ENCODE peak calls at places on chromosomes 7 and 10, in six cellular contexts. D, A, F, Q, U and W are unnamed samples.

GRCh38 chr7:38463277-38464224 is 167.6 kb downstream of the AMPH start:
- DNase-seq in D (peak), A (peak), F (no peak), Q (peak), U (peak), W (no peak)

GRCh38 chr7:20513897-20514296 is 101.6 kb upstream of the ABCB5 start:
- DNase-seq in D (no peak), A (no peak), F (no peak), Q (no peak), U (no peak), W (no peak)

GRCh38 chr10:17430647-17431355 is 23.6 kb downstream of the ST8SIA6 start:
- DNase-seq in D (peak), A (peak), F (peak), Q (peak), U (peak), W (peak)

GRCh38 chr10:105769248-105770184 is 1128.4 kb downstream of the SORCS3 start:
- DNase-seq in D (no peak), A (no peak), F (no peak), Q (no peak), U (no peak), W (no peak)

GRCh38 chr7:151796091-151796870 is 80.6 kb downstream of the PRKAG2 start:
- DNase-seq in D (no peak), A (no peak), F (no peak), Q (no peak), U (peak), W (peak)

GRCh38 chr10:122282253-122282671 is 11.2 kb downstream of the BTBD16 start:
- DNase-seq in D (peak), A (no peak), F (no peak), Q (no peak), U (no peak), W (peak)

GRCh38 chr7:134548877-134549276 is at the start of gene AKR1B15:
- DNase-seq in D (no peak), A (no peak), F (no peak), Q (no peak), U (peak), W (no peak)

GRCh38 chr10:120999868-121000267 is 148.7 kb downstream of the WDR11 start:
- DNase-seq in D (no peak), A (no peak), F (peak), Q (no peak), U (no peak), W (no peak)

GRCh38 chr7:113731571-113731970 is 187.2 kb downstream of the PPP1R3A start:
- DNase-seq in D (no peak), A (no peak), F (no peak), Q (no peak), U (no peak), W (no peak)

GRCh38 chr10:59622320-59622901 is 87.2 kb downstream of the SLC16A9 start:
- DNase-seq in D (peak), A (peak), F (peak), Q (peak), U (no peak), W (no peak)

GRCh38 chr7:125775319-125775718 is 845.7 kb upstream of the POT1 start:
- DNase-seq in D (no peak), A (no peak), F (no peak), Q (no peak), U (no peak), W (no peak)

GRCh38 chr7:98133181-98133580 is 26.5 kb downstream of the LMTK2 start:
- DNase-seq in D (peak), A (no peak), F (peak), Q (no peak), U (no peak), W (no peak)

GRCh38 chr7:159143780-159144755 is 599 bp downstream of the VIPR2 start:
- DNase-seq in D (no peak), A (no peak), F (no peak), Q (peak), U (peak), W (no peak)

GRCh38 chr10:78913219-78914059 is 155.3 kb upstream of the ZMIZ1 start:
- DNase-seq in D (no peak), A (peak), F (peak), Q (no peak), U (peak), W (no peak)

GRCh38 chr7:116552616-116553015 is 27.8 kb downstream of the CAV1 start:
- DNase-seq in D (no peak), A (no peak), F (no peak), Q (no peak), U (no peak), W (no peak)

GRCh38 chr10:11397980-11398580 is 213.4 kb downstream of the USP6NL start:
- DNase-seq in D (no peak), A (peak), F (no peak), Q (no peak), U (peak), W (no peak)

GRCh38 chr7:150665075-150665794 is 20.3 kb upstream of the GIMAP2 start:
- DNase-seq in D (no peak), A (no peak), F (no peak), Q (no peak), U (no peak), W (no peak)

GRCh38 chr7:140923358-140924006 is 1.2 kb downstream of the BRAF start:
- DNase-seq in D (peak), A (no peak), F (peak), Q (no peak), U (no peak), W (no peak)

GRCh38 chr7:128268233-128268632 is 27.2 kb downstream of the LEP start:
- DNase-seq in D (no peak), A (no peak), F (no peak), Q (no peak), U (no peak), W (no peak)

GRCh38 chr7:128266891-128267839 is 26.1 kb downstream of the LEP start:
- DNase-seq in D (peak), A (peak), F (no peak), Q (peak), U (peak), W (no peak)

GRCh38 chr7:128271471-128272454 is 30.7 kb downstream of the LEP start:
- DNase-seq in D (no peak), A (no peak), F (no peak), Q (no peak), U (no peak), W (no peak)

GRCh38 chr7:128274246-128274889 is 33.3 kb downstream of the LEP start:
- DNase-seq in D (no peak), A (no peak), F (no peak), Q (no peak), U (no peak), W (no peak)

GRCh38 chr7:128270799-128271411 is 29.8 kb downstream of the LEP start:
- DNase-seq in D (no peak), A (no peak), F (no peak), Q (no peak), U (no peak), W (no peak)
- TF ChIP-seq CTCF in D (peak), A (no peak), F (no peak), Q (no peak), U (no peak), W (no peak)

GRCh38 chr10:21943633-21944265 is 59.8 kb downstream of the DNAJC1 start:
- DNase-seq in D (no peak), A (no peak), F (no peak), Q (no peak), U (no peak), W (no peak)
- H3K27ac ChIP-seq in D (no peak), A (no peak), F (no peak), Q (no peak), U (no peak), W (no peak)

GRCh38 chr7:149322737-149323136 is 60.7 kb downstream of the ZNF783 start:
- DNase-seq in D (no peak), A (no peak), F (no peak), Q (no peak), U (no peak), W (no peak)
- H3K4me3 ChIP-seq in D (no peak), A (no peak), F (no peak), Q (no peak), U (no peak), W (no peak)

GRCh38 chr7:121609208-121609607 is 213.1 kb upstream of the FAM3C start:
- DNase-seq in D (no peak), A (no peak), F (no peak), Q (no peak), U (no peak), W (no peak)

GRCh38 chr7:121604627-121605296 is 208.7 kb upstream of the FAM3C start:
- DNase-seq in D (peak), A (no peak), F (no peak), Q (no peak), U (no peak), W (no peak)

GRCh38 chr7:121608785-121609184 is 212.7 kb upstream of the FAM3C start:
- DNase-seq in D (no peak), A (peak), F (no peak), Q (no peak), U (no peak), W (no peak)

GRCh38 chr7:121603886-121604285 is 207.8 kb upstream of the FAM3C start:
- DNase-seq in D (no peak), A (no peak), F (no peak), Q (no peak), U (no peak), W (no peak)

GRCh38 chr7:121605297-121605640 is 209.2 kb upstream of the FAM3C start:
- DNase-seq in D (peak), A (no peak), F (no peak), Q (no peak), U (no peak), W (no peak)
- TF ChIP-seq CTCF in D (peak), A (no peak), F (no peak), Q (no peak), U (no peak), W (no peak)

GRCh38 chr7:74449809-74450397 is 3.8 kb upstream of the GTF2IRD1 start:
- DNase-seq in D (peak), A (no peak), F (peak), Q (peak), U (no peak), W (peak)

GRCh38 chr7:74453321-74454011 is at the start of gene GTF2IRD1:
- DNase-seq in D (peak), A (peak), F (peak), Q (peak), U (peak), W (peak)

GRCh38 chr7:74454059-74454947 is 597 bp downstream of the GTF2IRD1 start:
- DNase-seq in D (no peak), A (no peak), F (no peak), Q (peak), U (peak), W (no peak)

GRCh38 chr7:74454948-74455804 is 1.5 kb downstream of the GTF2IRD1 start:
- DNase-seq in D (no peak), A (no peak), F (no peak), Q (peak), U (peak), W (no peak)

GRCh38 chr7:74452748-74453320 is 872 bp upstream of the GTF2IRD1 start:
- DNase-seq in D (no peak), A (no peak), F (no peak), Q (peak), U (peak), W (no peak)
- H3K27ac ChIP-seq in D (no peak), A (peak), F (no peak), Q (peak), U (peak), W (peak)

GRCh38 chr10:6074489-6075301 is 12.5 kb upstream of the IL2RA start:
- DNase-seq in D (peak), A (no peak), F (no peak), Q (no peak), U (no peak), W (no peak)
- H3K4me3 ChIP-seq in D (no peak), A (peak), F (no peak), Q (no peak), U (no peak), W (no peak)

DNA sequence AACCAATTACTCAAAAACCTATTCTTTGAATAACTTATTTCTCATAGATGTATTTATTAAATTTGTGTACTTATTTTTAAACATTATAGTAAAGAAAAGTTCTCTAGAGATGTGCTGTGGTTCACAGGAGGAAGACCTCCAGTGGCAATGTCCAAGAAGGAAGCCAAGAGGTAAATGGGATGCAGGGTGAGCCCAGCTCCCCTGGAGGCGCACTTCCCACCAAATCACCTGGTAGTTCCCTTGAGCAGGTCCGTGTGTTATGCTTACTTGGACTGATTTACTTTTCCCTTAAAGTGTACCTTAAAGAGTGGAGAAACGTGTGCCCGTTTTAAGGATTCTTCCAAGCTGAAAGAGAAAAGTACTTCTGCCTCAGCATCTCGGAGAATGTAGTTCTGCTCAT is 55.3 kb downstream of the PAXIP1 start:
- DNase-seq in D (no peak), A (no peak), F (no peak), Q (no peak), U (no peak), W (no peak)
- TF ChIP-seq CTCF in D (peak), A (no peak), F (no peak), Q (no peak), U (no peak), W (no peak)

GRCh38 chr7:157475601-157476000 is 138.8 kb downstream of the DNAJB6 start:
- DNase-seq in D (no peak), A (no peak), F (no peak), Q (no peak), U (no peak), W (no peak)
- H3K27ac ChIP-seq in D (no peak), A (no peak), F (no peak), Q (no peak), U (no peak), W (no peak)

DNA sequence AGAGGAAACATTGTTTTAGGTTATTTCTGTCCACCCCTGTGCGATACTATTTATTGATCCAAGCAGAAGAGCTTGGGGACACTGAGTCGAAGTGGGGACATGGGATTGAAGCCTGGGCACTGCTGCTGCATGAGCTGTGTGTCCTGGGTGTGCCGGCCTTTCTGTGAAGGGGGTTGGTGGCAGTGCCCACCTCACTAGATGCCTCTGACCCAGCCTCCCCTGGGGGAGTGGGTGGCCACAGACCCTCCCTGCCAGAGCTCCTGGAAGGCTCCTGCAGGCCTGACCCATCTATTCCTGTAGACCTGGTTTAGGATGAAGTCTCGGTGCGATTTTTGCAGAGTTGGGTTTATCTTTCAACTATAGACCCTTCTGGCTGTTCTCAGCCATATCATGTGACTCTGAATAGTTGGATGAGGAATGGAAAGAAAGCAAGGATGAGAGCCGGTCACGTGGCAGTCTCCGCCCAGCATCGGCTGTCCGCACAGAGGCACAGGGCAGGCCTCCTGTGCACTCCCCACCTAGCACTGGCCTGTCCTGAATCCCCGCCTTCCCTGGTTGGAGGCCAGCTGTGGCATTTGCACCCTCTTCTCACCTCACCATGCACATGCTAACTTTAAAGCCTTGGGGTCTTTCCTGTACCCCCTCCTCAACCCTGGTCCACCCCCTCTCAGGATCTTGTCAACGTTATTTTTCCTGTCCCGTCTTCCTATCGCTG is 17.6 kb upstream of the SH2D4B start:
- DNase-seq in D (no peak), A (no peak), F (no peak), Q (no peak), U (peak), W (no peak)
- H3K4me3 ChIP-seq in D (no peak), A (no peak), F (no peak), Q (no peak), U (no peak), W (no peak)

GRCh38 chr10:21171197-21171935 is 274.3 kb upstream of the NEBL start:
- DNase-seq in D (no peak), A (no peak), F (peak), Q (no peak), U (no peak), W (no peak)
- TF ChIP-seq CTCF in D (peak), A (no peak), F (peak), Q (no peak), U (no peak), W (no peak)